ENCODE peak calls at places on chromosomes 1 and 21, in five cellular contexts. E is cardiac fibroblast, M is right cardiac atrium, I is hepatocyte, L is choroid plexus epithelial cell. S is an unnamed sample.

GRCh38 chr1:93617670-93618488 is 63.8 kb downstream of the BCAR3 start:
- DNase-seq in L (no peak), I (peak), E (no peak), M (no peak), S (no peak)

GRCh38 chr1:210024996-210025395 is 87.0 kb downstream of the SYT14 start:
- DNase-seq in L (no peak), E (no peak), M (no peak), I (no peak), S (no peak)

GRCh38 chr21:46028547-46029200 is 47.1 kb downstream of the COL6A1 start:
- DNase-seq in L (peak), E (peak), I (peak), M (no peak), S (no peak)

GRCh38 chr1:214360525-214361164 is 79.7 kb downstream of the SMYD2 start:
- DNase-seq in L (no peak), E (no peak), M (no peak), I (no peak), S (no peak)

GRCh38 chr21:45740088-45740440 is 96.5 kb downstream of the PCBP3 start:
- DNase-seq in E (no peak), M (no peak), L (no peak), I (no peak), S (no peak)

GRCh38 chr1:83747853-83748482 is 251.0 kb downstream of the TTLL7 start:
- DNase-seq in M (no peak), I (no peak), L (no peak), E (no peak), S (no peak)

GRCh38 chr1:8463144-8463927 is 145.4 kb downstream of the SLC45A1 start:
- DNase-seq in M (no peak), L (peak), E (peak), I (peak), S (no peak)

GRCh38 chr1:216849141-216849540 is 125.9 kb upstream of the ESRRG start:
- DNase-seq in M (no peak), I (no peak), E (no peak), L (no peak), S (no peak)

GRCh38 chr1:164949758-164950452 is 390.9 kb downstream of the PBX1 start:
- DNase-seq in L (no peak), E (no peak), I (no peak), M (no peak), S (no peak)

GRCh38 chr1:180966744-180967536 is 54.2 kb downstream of the KIAA1614 start:
- DNase-seq in E (no peak), I (no peak), M (no peak), L (no peak), S (no peak)

GRCh38 chr1:220281159-220281574 is 8.9 kb upstream of the RAB3GAP2 start:
- DNase-seq in M (no peak), E (peak), L (peak), I (peak), S (no peak)

GRCh38 chr1:214018605-214019268 is 31.0 kb downstream of the PROX1 start:
- DNase-seq in M (no peak), E (no peak), L (no peak), I (no peak), S (no peak)

GRCh38 chr21:42661688-42662429 is 8.4 kb downstream of the PDE9A start:
- DNase-seq in M (no peak), E (no peak), I (no peak), L (no peak), S (no peak)

GRCh38 chr1:21927531-21928237 is 9.4 kb downstream of the HSPG2 start:
- DNase-seq in E (peak), M (peak), L (no peak), I (peak), S (no peak)

GRCh38 chr1:108049083-108049819 is 84.3 kb upstream of the VAV3 start:
- DNase-seq in I (peak), L (peak), E (peak), M (peak), S (no peak)

GRCh38 chr21:17759546-17760178 is 59.5 kb downstream of the C21orf91 start:
- DNase-seq in E (no peak), M (no peak), L (no peak), I (no peak), S (no peak)

GRCh38 chr1:160007577-160008200 is 24.1 kb downstream of the PIGM start:
- DNase-seq in M (no peak), L (peak), I (peak), E (peak), S (no peak)

GRCh38 chr1:18360251-18360650 is 120.5 kb upstream of the KLHDC7A start:
- DNase-seq in I (no peak), L (no peak), M (no peak), E (no peak), S (no peak)

GRCh38 chr1:8858888-8859706 is 19.4 kb downstream of the ENO1 start:
- DNase-seq in L (peak), I (peak), M (no peak), E (peak), S (peak)

GRCh38 chr1:177305040-177306018 is 134.6 kb downstream of the BRINP2 start:
- DNase-seq in E (no peak), L (no peak), M (no peak), I (no peak), S (no peak)

GRCh38 chr1:201711101-201711597 is 117.8 kb upstream of the IPO9 start:
- DNase-seq in E (no peak), I (no peak), L (peak), M (peak), S (no peak)

GRCh38 chr1:218785928-218786327 is 387.8 kb upstream of the LYPLAL1 start:
- DNase-seq in M (peak), L (peak), I (no peak), E (peak), S (no peak)

GRCh38 chr1:8651236-8651890 is 166.1 kb downstream of the RERE start:
- DNase-seq in M (no peak), E (no peak), I (no peak), L (no peak), S (no peak)

GRCh38 chr1:184387069-184387870 is 441 bp downstream of the C1orf21 start:
- DNase-seq in I (peak), E (no peak), L (peak), M (peak), S (peak)

GRCh38 chr21:37507716-37508115 is 141.1 kb downstream of the DYRK1A start:
- DNase-seq in M (no peak), E (no peak), L (no peak), I (no peak), S (no peak)

GRCh38 chr21:46549650-46550049 is 55.2 kb downstream of the S100B start:
- DNase-seq in E (no peak), M (peak), I (no peak), L (no peak), S (no peak)

GRCh38 chr1:181104042-181104789 is 15.7 kb downstream of the IER5 start:
- DNase-seq in L (no peak), I (no peak), M (no peak), E (no peak), S (peak)

GRCh38 chr1:227299688-227300087 is 18.6 kb downstream of the CDC42BPA start:
- DNase-seq in I (no peak), E (peak), L (peak), M (no peak), S (no peak)

GRCh38 chr1:198656500-198656932 is 17.7 kb downstream of the PTPRC start:
- DNase-seq in L (no peak), M (peak), E (peak), I (peak), S (peak)

GRCh38 chr1:198660341-198661056 is 21.7 kb downstream of the PTPRC start:
- DNase-seq in E (no peak), I (no peak), M (no peak), L (no peak), S (no peak)

GRCh38 chr1:198655464-198656121 is 16.8 kb downstream of the PTPRC start:
- DNase-seq in I (no peak), L (no peak), M (no peak), E (peak), S (no peak)

GRCh38 chr1:198653815-198654413 is 15.1 kb downstream of the PTPRC start:
- DNase-seq in E (no peak), L (no peak), M (no peak), I (no peak), S (no peak)

GRCh38 chr1:198657550-198658064 is 18.8 kb downstream of the PTPRC start:
- DNase-seq in I (peak), E (peak), M (no peak), L (peak), S (no peak)
- H3K4me3 ChIP-seq in I (no peak), E (no peak), M (no peak), L (no peak), S (peak)

GRCh38 chr21:41317458-41317857 is 857 bp downstream of the FAM3B start:
- DNase-seq in E (no peak), L (no peak), I (no peak), M (no peak), S (no peak)
- H3K4me3 ChIP-seq in E (no peak), L (no peak), I (no peak), M (no peak), S (no peak)

GRCh38 chr1:38030596-38031512 is 15.7 kb downstream of the POU3F1 start:
- DNase-seq in E (no peak), M (no peak), I (no peak), L (no peak), S (no peak)

GRCh38 chr1:38029081-38029681 is 16.6 kb downstream of the UTP11 start:
- DNase-seq in M (peak), I (peak), L (peak), E (peak), S (no peak)

GRCh38 chr1:38028671-38029070 is 16.1 kb downstream of the UTP11 start:
- DNase-seq in E (no peak), M (no peak), I (no peak), L (no peak), S (no peak)

GRCh38 chr1:38031513-38031866 is 15.1 kb downstream of the POU3F1 start:
- DNase-seq in I (no peak), E (no peak), L (no peak), M (no peak), S (no peak)

GRCh38 chr1:38029725-38030511 is 16.7 kb downstream of the POU3F1 start:
- DNase-seq in L (peak), M (no peak), I (peak), E (peak), S (peak)
- H3K4me3 ChIP-seq in L (peak), M (no peak), I (no peak), E (no peak), S (no peak)

GRCh38 chr1:192803501-192803900 is 5.3 kb upstream of the RGS2 start:
- DNase-seq in M (no peak), I (no peak), L (peak), E (no peak), S (no peak)

GRCh38 chr1:192797143-192797542 is 11.7 kb upstream of the RGS2 start:
- DNase-seq in M (no peak), E (no peak), L (no peak), I (no peak), S (no peak)

GRCh38 chr1:192802406-192802805 is 6.4 kb upstream of the RGS2 start:
- DNase-seq in M (no peak), E (peak), I (no peak), L (no peak), S (no peak)

GRCh38 chr1:192797845-192798244 is 11.0 kb upstream of the RGS2 start:
- DNase-seq in L (no peak), I (no peak), E (no peak), M (no peak), S (no peak)

GRCh38 chr1:192801451-192801850 is 7.4 kb upstream of the RGS2 start:
- DNase-seq in I (no peak), M (no peak), E (peak), L (no peak), S (no peak)
- H3K4me3 ChIP-seq in I (no peak), M (no peak), E (no peak), L (no peak), S (no peak)